ENCODE peak calls at places on chromosomes 13 and 19, in four cellular contexts. T, N, E and W are unnamed samples. For H3K36me3 and H3K9me3, the result is how much of the 10 kb centered on the place peaks cover.

GRCh38 chr13:21703846-21704245 is 33.0 kb downstream of the FGF9 start:
- DNase-seq in T (no peak), N (no peak), E (no peak), W (peak)

GRCh38 chr19:39645800-39646411 is 9.8 kb upstream of the LGALS16 start:
- DNase-seq in N (peak), E (no peak), T (no peak), W (no peak)

GRCh38 chr19:13118424-13119193 is 545 bp downstream of the NACC1 start:
- DNase-seq in T (peak), E (peak), N (peak), W (peak)

GRCh38 chr19:36093146-36093662 is 17.7 kb upstream of the OVOL3 start:
- DNase-seq in N (no peak), E (no peak), T (no peak), W (no peak)

GRCh38 chr19:5293607-5294089 is 47.0 kb downstream of the PTPRS start:
- DNase-seq in E (peak), N (peak), T (no peak), W (no peak)

GRCh38 chr13:57627663-57628062 is 3.9 kb upstream of the PCDH17 start:
- DNase-seq in N (peak), E (peak), T (no peak), W (no peak)

GRCh38 chr19:41936416-41936850 is 8.2 kb upstream of the ERFL start:
- DNase-seq in E (peak), N (no peak), T (peak), W (no peak)

GRCh38 chr13:76556632-76557031 is 329.6 kb downstream of the KCTD12 start:
- DNase-seq in N (no peak), T (no peak), E (no peak), W (no peak)

GRCh38 chr19:5621945-5622464 is 571 bp downstream of the SAFB2 start:
- DNase-seq in E (no peak), N (no peak), T (no peak), W (no peak)

GRCh38 chr13:40446365-40446764 is 220.1 kb downstream of the FOXO1 start:
- DNase-seq in T (no peak), N (no peak), E (no peak), W (no peak)

GRCh38 chr13:49538404-49538803 is 42.7 kb downstream of the PHF11 start:
- DNase-seq in N (no peak), E (no peak), T (no peak), W (no peak)

GRCh38 chr19:7386308-7386707 is 37.6 kb downstream of the ARHGEF18 start:
- DNase-seq in E (no peak), N (no peak), T (no peak), W (no peak)

GRCh38 chr13:48784906-48785555 is 131.3 kb downstream of the CYSLTR2 start:
- DNase-seq in N (peak), T (no peak), E (no peak), W (no peak)

GRCh38 chr19:3443840-3444694 is 36.3 kb downstream of the SMIM24 start:
- DNase-seq in T (no peak), N (peak), E (peak), W (no peak)

GRCh38 chr13:41274881-41275280 is 11.5 kb upstream of the MTRF1 start:
- DNase-seq in N (peak), E (no peak), T (no peak), W (no peak)

GRCh38 chr19:465056-465816 is 4.4 kb upstream of the SHC2 start:
- DNase-seq in T (no peak), N (no peak), E (no peak), W (no peak)

GRCh38 chr13:76222511-76222910 is 586.4 kb downstream of the LMO7 start:
- DNase-seq in N (peak), E (no peak), T (no peak), W (peak)

GRCh38 chr13:44703371-44703770 is 127.2 kb upstream of the TSC22D1 start:
- DNase-seq in N (peak), T (peak), E (peak), W (no peak)

GRCh38 chr13:29817604-29818378 is 32.6 kb downstream of the UBL3 start:
- DNase-seq in T (no peak), N (peak), E (peak), W (no peak)

GRCh38 chr13:108963846-108964600 is 334.6 kb downstream of the MYO16 start:
- DNase-seq in T (peak), N (peak), E (no peak), W (no peak)

GRCh38 chr13:24905242-24905641 is 141.3 kb downstream of the RNF17 start:
- DNase-seq in T (peak), E (peak), N (peak), W (no peak)

GRCh38 chr13:113900646-113901045 is 36.8 kb upstream of the GAS6 start:
- DNase-seq in N (no peak), T (no peak), E (no peak), W (no peak)

GRCh38 chr13:51330741-51331140 is 8.8 kb upstream of the SERPINE3 start:
- DNase-seq in N (no peak), E (peak), T (peak), W (no peak)

GRCh38 chr19:35171730-35172129 is 17.2 kb downstream of the FXYD5 start:
- DNase-seq in E (no peak), N (no peak), T (no peak), W (no peak)

GRCh38 chr13:106373989-106374572 is 161.4 kb downstream of the EFNB2 start:
- DNase-seq in E (no peak), T (peak), N (peak), W (no peak)

GRCh38 chr19:42199440-42200115 is 17.9 kb downstream of the DEDD2 start:
- DNase-seq in T (peak), N (no peak), E (peak), W (no peak)

GRCh38 chr13:111404746-111405145 is 84.3 kb downstream of the TEX29 start:
- DNase-seq in N (no peak), E (no peak), T (no peak), W (no peak)

GRCh38 chr13:78241278-78241919 is 322.8 kb upstream of the EDNRB start:
- DNase-seq in E (peak), T (no peak), N (peak), W (peak)

GRCh38 chr13:98239156-98240076 is 62.3 kb upstream of the RNF113B start:
- DNase-seq in E (no peak), N (no peak), T (no peak), W (no peak)

GRCh38 chr13:80083516-80084085 is 257.3 kb downstream of the SPRY2 start:
- DNase-seq in E (peak), N (peak), T (no peak), W (peak)

GRCh38 chr13:94054159-94054558 is 425.3 kb downstream of the DCT start:
- DNase-seq in E (no peak), T (no peak), N (no peak), W (no peak)

GRCh38 chr19:31675187-31675913 is 326.1 kb upstream of the TSHZ3 start:
- DNase-seq in E (no peak), T (peak), N (peak), W (peak)

GRCh38 chr13:30142502-30143211 is 164.7 kb downstream of the KATNAL1 start:
- DNase-seq in T (peak), E (peak), N (peak), W (peak)

GRCh38 chr19:28394705-28395104 is 818.2 kb downstream of the UQCRFS1 start:
- DNase-seq in N (no peak), E (no peak), T (no peak), W (no peak)

GRCh38 chr19:54369082-54369691 is 4.5 kb upstream of the LAIR1 start:
- DNase-seq in N (no peak), E (no peak), T (no peak), W (no peak)
- H3K4me3 ChIP-seq in N (no peak), E (no peak), T (no peak), W (no peak)

GRCh38 chr19:52212572-52213255 is 22.9 kb downstream of the PPP2R1A start:
- DNase-seq in E (no peak), N (no peak), T (no peak), W (no peak)

GRCh38 chr19:52217576-52217975 is 27.7 kb downstream of the PPP2R1A start:
- DNase-seq in T (peak), E (no peak), N (no peak), W (no peak)

GRCh38 chr19:52214241-52214640 is 24.4 kb downstream of the PPP2R1A start:
- DNase-seq in T (no peak), E (no peak), N (peak), W (no peak)

GRCh38 chr19:52219611-52220010 is 29.8 kb downstream of the PPP2R1A start:
- DNase-seq in E (no peak), N (no peak), T (no peak), W (no peak)

GRCh38 chr19:52216401-52216800 is 26.5 kb downstream of the PPP2R1A start:
- DNase-seq in T (no peak), E (no peak), N (no peak), W (no peak)
- H3K36me3 ChIP-seq in T (half or more), E (half or more), N (half or more), W (half or more)

GRCh38 chr19:57947088-57947418 is 453 bp downstream of the ZNF256 start:
- DNase-seq in T (peak), E (no peak), N (no peak), W (no peak)
- H3K9me3 ChIP-seq in T (under half), E (under half), N (under half), W (under half)

GRCh38 chr19:55408320-55408836 is 790 bp upstream of the UBE2S start:
- DNase-seq in E (no peak), N (no peak), T (no peak), W (no peak)

GRCh38 chr19:55406091-55406868 is 1.3 kb downstream of the UBE2S start:
- DNase-seq in N (no peak), T (no peak), E (peak), W (no peak)

GRCh38 chr19:55406869-55407624 is 541 bp downstream of the UBE2S start:
- DNase-seq in N (no peak), T (no peak), E (peak), W (peak)

GRCh38 chr19:55407625-55408319 is at the start of gene UBE2S:
- DNase-seq in N (peak), T (peak), E (peak), W (peak)

DNA sequence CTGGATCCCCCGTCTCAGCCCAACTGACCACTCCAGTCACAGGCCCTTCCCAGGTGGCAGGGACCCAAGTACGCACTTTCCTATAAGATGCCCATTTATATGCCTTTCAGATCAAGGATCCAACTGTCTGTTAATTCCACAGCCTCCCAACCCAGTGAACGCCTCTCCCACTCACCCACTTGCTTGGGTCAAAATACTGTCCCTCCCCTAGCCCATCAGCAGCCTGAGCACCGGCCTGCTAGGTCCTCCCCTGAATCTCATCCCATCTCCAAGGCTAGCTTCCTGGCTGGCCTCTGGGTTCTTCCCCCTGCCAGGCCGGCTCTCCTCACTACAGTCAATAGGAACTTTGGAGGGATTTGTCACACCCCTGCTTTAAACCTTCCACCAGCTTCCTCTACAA is 1.9 kb downstream of the UBE2S start:
- DNase-seq in E (peak), T (no peak), N (no peak), W (no peak)
- H3K4me3 ChIP-seq in E (peak), T (no peak), N (peak), W (peak)

DNA sequence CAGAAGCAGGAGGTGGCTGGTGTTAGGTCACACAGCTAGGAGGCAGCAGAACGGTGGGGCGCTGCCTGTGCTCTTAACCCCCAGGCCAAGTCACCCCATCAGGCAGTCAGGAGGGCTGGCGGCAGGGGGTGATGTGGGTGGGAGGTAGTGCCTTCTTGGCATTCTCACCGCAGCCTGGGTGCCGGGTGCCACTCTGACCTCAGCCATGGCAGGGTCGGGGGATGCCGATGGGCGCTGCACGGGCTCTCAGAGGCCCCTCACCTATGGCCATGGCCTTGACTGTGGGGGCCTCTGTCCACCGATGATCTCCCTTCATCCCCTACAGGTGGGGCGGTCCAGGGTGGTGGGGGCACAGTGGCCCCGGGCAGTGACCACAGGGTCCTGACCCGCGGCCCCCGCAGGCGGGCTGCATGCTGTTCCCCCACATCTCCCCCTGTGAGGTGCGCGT is 5.6 kb downstream of the PTOV1 start:
- DNase-seq in N (no peak), T (no peak), E (no peak), W (no peak)
- H3K36me3 ChIP-seq in N (half or more), T (under half), E (under half), W (half or more)

DNA sequence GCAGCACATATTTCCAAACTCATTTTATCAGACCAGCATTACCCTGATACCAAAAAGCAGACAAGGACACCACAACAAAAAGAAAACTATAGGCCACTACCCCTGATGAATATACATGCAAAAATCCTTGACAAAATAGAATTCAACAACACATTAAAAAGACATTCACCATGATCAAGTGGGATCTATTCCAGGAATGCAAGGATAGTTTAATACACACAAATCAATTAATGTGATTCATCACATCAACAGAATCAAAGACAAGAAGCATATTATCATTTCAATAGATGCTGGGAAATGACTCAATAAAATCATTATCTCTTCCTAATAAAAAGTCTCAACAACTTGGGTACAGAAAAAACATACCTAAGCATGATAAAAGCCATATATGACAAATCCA is 11.2 kb downstream of the ZNF347 start:
- DNase-seq in T (no peak), N (no peak), E (no peak), W (no peak)
- H3K9me3 ChIP-seq in T (under half), N (under half), E (under half), W (under half)

DNA sequence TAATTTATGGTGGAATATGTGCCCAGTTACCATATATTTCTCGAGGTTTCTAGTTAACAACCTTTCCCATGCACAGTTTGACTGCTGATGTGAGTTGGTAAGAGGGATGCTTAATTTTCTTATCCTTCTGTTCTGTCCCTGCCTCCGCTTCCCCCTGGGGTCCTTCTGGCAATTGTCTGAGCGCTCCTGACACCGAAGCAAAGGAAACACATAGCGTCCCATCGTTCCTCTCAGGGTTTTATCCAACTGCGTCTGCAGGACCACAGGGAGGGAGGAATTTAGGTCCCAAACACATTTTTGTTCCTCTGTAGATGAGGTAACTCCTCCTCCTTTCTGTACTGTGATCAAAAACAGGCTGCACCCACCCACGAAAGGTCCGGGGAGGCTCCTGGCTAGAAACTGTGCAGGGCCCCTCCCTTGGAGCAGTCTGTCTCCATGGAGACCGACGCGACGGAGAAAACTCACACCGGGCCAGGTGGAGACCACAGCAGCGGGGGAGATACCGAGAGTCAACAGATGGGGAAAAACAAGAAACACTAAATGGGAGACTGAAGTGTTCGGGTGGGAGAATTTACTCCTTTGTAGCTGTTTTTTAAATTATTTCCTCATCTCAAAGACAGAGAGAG is 191.9 kb upstream of the NBEA start:
- DNase-seq in T (peak), N (no peak), E (no peak), W (no peak)
- H3K4me3 ChIP-seq in T (peak), N (no peak), E (no peak), W (no peak)

GRCh38 chr19:33093420-33094210 is 12.6 kb downstream of the GPATCH1 start:
- DNase-seq in T (no peak), N (no peak), E (peak), W (no peak)
- H3K36me3 ChIP-seq in T (under half), N (half or more), E (half or more), W (half or more)